ENCODE peak calls at places on chromosome X, in eight cellular contexts. I is mammary epithelial cell; L is A673; V is cardiac muscle cell; K is OCI-LY7; H is adrenal gland; D is breast epithelium; X is CD8-positive, alpha-beta T cell. O is an unnamed sample.

GRCh38 chrX:78075787-78076389 is 28.2 kb upstream of the PGK1 start:
- DNase-seq in H (no peak), X (no peak), K (no peak), V (no peak), L (no peak), D (no peak), I (peak; percentile 56), O (no peak)

GRCh38 chrX:77298790-77299189 is 148.4 kb upstream of the FGF16 start:
- DNase-seq in V (peak; percentile 7), X (no peak), I (no peak), D (no peak), L (no peak), K (no peak), H (no peak), O (no peak)

GRCh38 chrX:19237919-19238318 is 105.8 kb upstream of the PDHA1 start:
- DNase-seq in K (no peak), X (no peak), I (no peak), D (no peak), L (no peak), V (no peak), H (no peak), O (no peak)

GRCh38 chrX:131040781-131041180 is 17.4 kb upstream of the ARHGAP36 start:
- DNase-seq in X (no peak), D (no peak), H (no peak), L (no peak), V (no peak), K (no peak), I (no peak), O (no peak)

GRCh38 chrX:97683256-97683655 is 799.5 kb downstream of the RPA4 start:
- DNase-seq in I (no peak), D (no peak), X (no peak), L (no peak), H (no peak), V (no peak), K (no peak), O (no peak)

GRCh38 chrX:102651968-102652744 is 873 bp downstream of the GPRASP1 start:
- DNase-seq in X (peak; percentile 51), H (peak; percentile 51), L (peak; percentile 9), D (peak; percentile 56), K (no peak), I (no peak), V (peak; percentile 15), O (no peak)

GRCh38 chrX:10101269-10101668 is 55.5 kb upstream of the CLCN4 start:
- DNase-seq in H (no peak), V (no peak), D (peak; percentile 37), X (no peak), I (no peak), K (no peak), L (no peak), O (no peak)

GRCh38 chrX:153450949-153451277 is 5.1 kb upstream of the TREX2 start:
- DNase-seq in K (no peak), D (no peak), V (no peak), I (no peak), H (no peak), L (no peak), X (no peak), O (no peak)

GRCh38 chrX:1150569-1151347 is 61.7 kb downstream of the CRLF2 start:
- DNase-seq in H (no peak), V (no peak), D (no peak), I (no peak), L (no peak), X (no peak), K (no peak), O (peak; percentile 5)

GRCh38 chrX:129932137-129932791 is 26.3 kb downstream of the UTP14A start:
- DNase-seq in V (peak; percentile 80), D (peak; percentile 83), I (peak; percentile 46), K (peak; percentile 72), X (peak; percentile 74), L (peak; percentile 90), H (peak; percentile 93), O (peak; percentile 98)

GRCh38 chrX:115233497-115234219 is at the start of gene LRCH2:
- DNase-seq in D (no peak), K (no peak), L (peak; percentile 37), H (peak; percentile 19), I (no peak), V (peak; percentile 83), X (no peak), O (no peak)

GRCh38 chrX:38854305-38854704 is 53.0 kb downstream of the MID1IP1 start:
- DNase-seq in D (no peak), V (no peak), I (no peak), L (no peak), K (no peak), H (no peak), X (no peak), O (no peak)

GRCh38 chrX:106170318-106170717 is 2.2 kb downstream of the PWWP3B start:
- DNase-seq in K (no peak), X (no peak), V (peak; percentile 46), H (no peak), D (no peak), L (no peak), I (peak; percentile 8), O (no peak)

GRCh38 chrX:10175317-10175871 is 18.6 kb downstream of the CLCN4 start:
- DNase-seq in K (no peak), I (no peak), D (no peak), L (no peak), X (no peak), H (peak; percentile 61), V (no peak), O (no peak)

GRCh38 chrX:153303276-153304262 is 18.0 kb downstream of the PNMA6F start:
- DNase-seq in H (no peak), X (no peak), K (peak; percentile 16), V (no peak), I (no peak), L (no peak), D (no peak), O (no peak)

GRCh38 chrX:40849906-40850672 is 114.7 kb upstream of the MED14 start:
- DNase-seq in D (no peak), I (no peak), V (no peak), H (no peak), L (no peak), X (no peak), K (no peak), O (no peak)

GRCh38 chrX:40844476-40844875 is 109.1 kb upstream of the MED14 start:
- DNase-seq in X (no peak), K (no peak), L (no peak), I (no peak), H (no peak), V (no peak), D (no peak), O (no peak)

GRCh38 chrX:40843643-40844042 is 108.3 kb upstream of the MED14 start:
- DNase-seq in L (no peak), K (no peak), D (no peak), X (no peak), V (no peak), H (no peak), I (peak; percentile 37), O (no peak)

DNA sequence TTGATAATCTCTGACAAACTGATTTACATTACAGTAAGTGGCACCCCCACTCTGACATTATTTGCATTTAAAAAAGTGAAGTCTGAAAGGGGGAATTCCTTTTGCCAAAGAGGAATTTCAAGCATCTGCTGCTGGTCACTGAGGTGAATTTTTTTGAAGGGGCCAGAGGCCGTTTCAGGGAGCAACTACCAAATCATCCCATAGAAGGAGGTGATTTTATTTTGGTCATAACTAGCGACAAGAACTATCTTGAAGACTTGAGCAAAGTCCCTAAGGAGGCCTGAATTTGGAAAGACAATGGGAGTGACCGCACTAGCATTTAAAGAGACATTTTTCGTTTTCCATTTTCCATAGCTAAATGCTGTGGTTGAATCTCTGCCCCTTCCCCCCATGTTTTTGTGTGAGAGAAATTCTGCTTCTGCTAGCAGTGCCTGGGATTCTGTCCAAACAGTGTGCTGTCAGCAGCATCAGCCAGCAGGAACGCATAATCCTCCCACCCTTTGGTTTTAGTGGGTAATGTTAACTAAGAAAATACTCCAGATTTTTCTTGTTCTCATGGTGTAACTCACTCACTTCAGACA is 110.1 kb upstream of the MED14 start:
- DNase-seq in H (no peak), K (no peak), I (peak; percentile 55), X (no peak), L (no peak), V (peak; percentile 68), D (no peak), O (no peak)
- H3K27ac ChIP-seq in H (no peak overlapping the region), K (no peak overlapping the region), I (no peak overlapping the region), X (no peak overlapping the region), L (no peak overlapping the region), V (peak overlapping the region; percentile 94), D (no peak overlapping the region), O (peak overlapping the region; percentile 72)

DNA sequence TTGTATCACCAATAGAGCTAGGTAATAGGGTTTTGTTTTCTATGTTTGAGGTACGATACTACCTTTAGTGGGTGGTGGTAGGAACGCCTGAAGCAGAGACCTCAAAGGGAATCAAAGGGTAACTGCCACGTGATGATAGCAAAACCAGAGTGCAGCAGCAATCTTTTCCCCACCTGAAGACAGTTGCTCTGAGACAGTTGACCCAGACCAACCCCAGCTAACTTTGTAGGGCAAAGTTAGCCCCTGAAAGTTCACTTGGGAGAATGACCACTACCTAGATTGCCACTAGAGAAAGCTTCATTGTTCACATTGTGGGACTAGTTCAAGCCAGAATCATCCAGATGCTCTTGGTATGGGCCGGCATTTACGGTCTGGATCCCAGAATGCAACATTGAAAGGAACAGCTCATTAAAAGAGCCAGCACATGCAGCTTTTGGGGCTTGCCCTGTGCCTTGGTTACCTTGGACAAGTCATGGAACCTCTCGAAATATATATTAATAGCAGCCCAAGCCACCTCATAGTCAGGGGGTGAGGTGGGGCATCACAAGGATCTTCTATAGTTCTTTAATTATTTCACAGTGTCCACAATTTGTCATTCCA is 4.0 kb downstream of the SEPTIN6 start:
- DNase-seq in V (no peak), H (no peak), D (no peak), I (no peak), X (peak; percentile 42), L (no peak), K (no peak), O (no peak)
- H3K4me1 ChIP-seq in V (peaks cover 21% of the 10 kb centered on the region), H (peaks cover 13% of the 10 kb centered on the region), D (peaks cover 3% of the 10 kb centered on the region), I (peaks cover 8% of the 10 kb centered on the region), X (peaks cover 50% of the 10 kb centered on the region), L (peaks cover 27% of the 10 kb centered on the region), K (peaks cover 70% of the 10 kb centered on the region), O (peaks cover 59% of the 10 kb centered on the region)

DNA sequence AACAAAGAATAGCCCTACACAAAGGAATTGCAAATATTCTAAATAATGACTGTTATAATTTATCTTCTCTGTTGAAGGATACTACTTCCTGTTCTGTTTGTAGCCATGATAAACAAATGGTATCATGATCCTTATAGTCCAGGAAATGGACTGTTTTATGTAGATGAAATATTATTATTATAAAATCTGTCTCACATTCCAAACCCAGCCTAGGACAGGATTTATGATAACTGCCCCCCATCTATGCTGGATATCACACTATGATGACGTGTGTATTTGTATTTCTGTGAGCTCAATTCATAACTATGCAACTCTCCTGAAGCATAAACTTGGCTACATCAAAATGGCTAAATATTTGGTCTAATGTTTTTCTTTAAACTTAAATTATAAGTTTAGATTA is 21.3 kb downstream of the DMD start:
- DNase-seq in V (no peak), H (no peak), X (no peak), D (no peak), L (no peak), K (no peak), I (no peak), O (no peak)
- H3K27ac ChIP-seq in V (no peak overlapping the region), H (no peak overlapping the region), X (no peak overlapping the region), D (no peak overlapping the region), L (no peak overlapping the region), K (no peak overlapping the region), I (no peak overlapping the region), O (no peak overlapping the region)

DNA sequence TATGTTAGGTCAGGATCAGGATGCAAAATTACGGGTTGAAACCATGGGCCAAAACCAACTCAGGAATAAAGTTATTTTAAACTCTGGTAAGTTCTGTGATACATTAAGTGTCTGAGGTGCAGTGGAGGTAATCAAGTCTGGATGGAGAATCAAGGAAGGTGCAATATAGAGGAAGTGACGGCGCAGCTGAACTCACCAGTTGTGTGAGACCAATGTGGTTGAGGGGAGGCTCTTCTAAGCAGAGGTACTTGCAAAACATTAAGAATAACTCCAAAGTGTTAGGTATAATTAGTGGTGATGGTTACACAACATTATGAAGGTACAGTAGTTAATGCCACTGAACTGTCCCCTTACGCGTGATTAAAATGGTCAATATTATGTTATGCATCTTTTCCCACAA is 19.7 kb downstream of the GAB3 start:
- DNase-seq in K (no peak), L (no peak), D (no peak), I (no peak), V (no peak), H (no peak), X (no peak), O (no peak)
- H3K4me1 ChIP-seq in K (no peaks in the 10 kb centered on the region), L (no peaks in the 10 kb centered on the region), D (no peaks in the 10 kb centered on the region), I (peaks cover 55% of the 10 kb centered on the region), V (no peaks in the 10 kb centered on the region), H (peaks cover 13% of the 10 kb centered on the region), X (peaks cover 74% of the 10 kb centered on the region), O (peaks cover 91% of the 10 kb centered on the region)

O was measured in esophagus muscularis mucosa.